ENCODE peak calls at places on chromosomes 7 and 10, in five cellular contexts. F is caudate nucleus; N is stimulated activated CD4-positive, alpha-beta T cell treated with anti-CD3 and anti-CD28 coated beads, Interleukin-15, amount 100 ng/mL, for 1 hour; J is mesothelial cell of epicardium; C is activated CD4-positive, CD25-positive, alpha-beta regulatory T cell treated with anti-CD3 and anti-CD28 coated beads, Interleukin-2, amount 50 U/mL, for 16 hours. W is an unnamed sample.

GRCh38 chr10:8174762-8175161 is 120.3 kb downstream of the GATA3 start:
- DNase-seq in N (no peak), F (no peak), C (no peak), J (no peak), W (no peak)

GRCh38 chr10:21071001-21071673 is 174.0 kb upstream of the NEBL start:
- DNase-seq in J (no peak), F (no peak), C (no peak), N (no peak), W (no peak)

GRCh38 chr10:69847883-69848282 is 46.2 kb downstream of the COL13A1 start:
- DNase-seq in J (no peak), C (no peak), F (no peak), N (no peak), W (no peak)

GRCh38 chr10:89241491-89242339 is 9.9 kb downstream of the LIPA start:
- DNase-seq in C (no peak), J (no peak), F (no peak), N (no peak), W (no peak)

GRCh38 chr7:155169081-155169480 is 99.0 kb downstream of the HTR5A start:
- DNase-seq in F (no peak), N (no peak), C (no peak), J (no peak), W (no peak)

GRCh38 chr10:3961082-3961481 is 176.1 kb upstream of the KLF6 start:
- DNase-seq in N (no peak), J (no peak), C (no peak), F (no peak), W (peak)

GRCh38 chr7:36157506-36158320 is 4.7 kb downstream of the EEPD1 start:
- DNase-seq in C (no peak), F (no peak), J (no peak), N (no peak), W (no peak)

GRCh38 chr10:88932539-88933256 is 19.9 kb downstream of the ACTA2 start:
- DNase-seq in F (peak), C (peak), N (no peak), J (peak), W (peak)

GRCh38 chr10:88147000-88147798 is 283.8 kb downstream of the PTEN start:
- DNase-seq in J (no peak), C (no peak), F (no peak), N (no peak), W (no peak)

GRCh38 chr10:83432296-83433045 is 706.8 kb upstream of the GHITM start:
- DNase-seq in C (no peak), J (no peak), N (no peak), F (no peak), W (no peak)

GRCh38 chr10:71582019-71582418 is 137.6 kb downstream of the C10orf105 start:
- DNase-seq in J (no peak), C (no peak), F (peak), N (no peak), W (no peak)

GRCh38 chr7:100865372-100865911 is 1.7 kb upstream of the TRIP6 start:
- DNase-seq in J (no peak), N (no peak), F (peak), C (no peak), W (no peak)

GRCh38 chr7:48177271-48177670 is 6.0 kb downstream of the ABCA13 start:
- DNase-seq in J (no peak), C (no peak), N (no peak), F (no peak), W (no peak)

GRCh38 chr10:102869290-102870198 is at the start of gene AS3MT:
- DNase-seq in F (no peak), J (peak), N (no peak), C (no peak), W (no peak)

GRCh38 chr10:94521276-94522250 is 24.0 kb upstream of the HELLS start:
- DNase-seq in N (no peak), J (no peak), C (no peak), F (peak), W (no peak)

GRCh38 chr10:844552-844951 is 87.0 kb downstream of the LARP4B start:
- DNase-seq in F (no peak), J (no peak), N (no peak), C (no peak), W (no peak)

GRCh38 chr7:69199048-69199447 is 399.2 kb upstream of the AUTS2 start:
- DNase-seq in C (no peak), N (no peak), F (no peak), J (no peak), W (peak)

GRCh38 chr7:51295435-51296269 is 21.0 kb downstream of the COBL start:
- DNase-seq in N (no peak), J (no peak), F (no peak), C (no peak), W (no peak)

GRCh38 chr7:100491192-100491578 is 7.5 kb downstream of the NYAP1 start:
- DNase-seq in J (no peak), N (no peak), C (no peak), F (no peak), W (no peak)

GRCh38 chr7:55593515-55594318 is 21.4 kb upstream of the VOPP1 start:
- DNase-seq in N (peak), C (peak), J (peak), F (no peak), W (peak)

GRCh38 chr7:116595063-116595462 is 70.2 kb downstream of the CAV1 start:
- DNase-seq in F (no peak), J (no peak), C (no peak), N (no peak), W (no peak)

GRCh38 chr7:99955247-99955646 is 20.6 kb downstream of the AZGP1 start:
- DNase-seq in N (no peak), F (no peak), J (no peak), C (no peak), W (no peak)

GRCh38 chr7:81299272-81299671 is 380.4 kb upstream of the SEMA3C start:
- DNase-seq in F (no peak), J (no peak), N (no peak), C (no peak), W (no peak)

GRCh38 chr7:2607122-2607912 is 24.5 kb upstream of the TTYH3 start:
- DNase-seq in F (no peak), C (no peak), J (no peak), N (no peak), W (no peak)

GRCh38 chr7:151337346-151337745 is 4.3 kb upstream of the NUB1 start:
- DNase-seq in C (no peak), N (no peak), J (no peak), F (no peak), W (no peak)

GRCh38 chr10:83222300-83222699 is 917.0 kb upstream of the GHITM start:
- DNase-seq in F (no peak), J (no peak), C (no peak), N (no peak), W (no peak)

GRCh38 chr7:75611557-75612178 is 119.5 kb downstream of the SPDYE5 start:
- DNase-seq in F (peak), C (no peak), J (no peak), N (no peak), W (no peak)

GRCh38 chr10:96758423-96758822 is 38.1 kb upstream of the PIK3AP1 start:
- DNase-seq in N (no peak), C (no peak), F (no peak), J (no peak), W (peak)

GRCh38 chr7:88835147-88835728 is 39.7 kb upstream of the TEX47 start:
- DNase-seq in C (no peak), J (no peak), F (no peak), N (no peak), W (peak)

W was measured in Karpas-422.